ENCODE peak calls at places on chromosomes 2 and 18, in five cellular contexts. W is cardiac fibroblast, F is iris pigment epithelial cell, E is right cardiac atrium, Z is NCI-H2081. B is an unnamed sample.

GRCh38 chr2:129730979-129731378 is 248.5 kb upstream of the RAB6C start:
- DNase-seq in W (no peak), F (no peak), E (no peak), Z (no peak), B (no peak)

GRCh38 chr2:62569907-62570793 is 64.2 kb upstream of the TMEM17 start:
- DNase-seq in W (no peak), F (no peak), E (peak), Z (no peak), B (peak)

GRCh38 chr18:76953186-76953982 is 131.0 kb downstream of the ZNF236 start:
- DNase-seq in W (no peak), F (peak), E (peak), Z (peak), B (peak)

GRCh38 chr2:38315707-38316333 is 61.3 kb downstream of the ATL2 start:
- DNase-seq in W (peak), F (peak), E (no peak), Z (peak), B (peak)

GRCh38 chr18:12827588-12827987 is 56.4 kb downstream of the PTPN2 start:
- DNase-seq in W (no peak), F (no peak), E (no peak), Z (no peak), B (no peak)

GRCh38 chr18:37238271-37238670 is 327.3 kb downstream of the CELF4 start:
- DNase-seq in W (no peak), F (no peak), E (no peak), Z (no peak), B (peak)

GRCh38 chr2:168030862-168031624 is 216.4 kb downstream of the STK39 start:
- DNase-seq in W (peak), F (peak), E (no peak), Z (no peak), B (no peak)

GRCh38 chr18:30920356-30920755 is 122.2 kb downstream of the DSC3 start:
- DNase-seq in W (no peak), F (peak), E (no peak), Z (no peak), B (no peak)

GRCh38 chr2:41847744-41848441 is 199.9 kb upstream of the PKDCC start:
- DNase-seq in W (peak), F (peak), E (no peak), Z (no peak), B (peak)

GRCh38 chr18:45783097-45784075 is 42.1 kb upstream of the SIGLEC15 start:
- DNase-seq in W (peak), F (peak), E (no peak), Z (no peak), B (no peak)

GRCh38 chr18:79380816-79381806 is 14.6 kb upstream of the NFATC1 start:
- DNase-seq in W (peak), F (peak), E (peak), Z (peak), B (peak)

GRCh38 chr2:38682008-38682575 is 16.2 kb downstream of the GALM start:
- DNase-seq in W (no peak), F (no peak), E (no peak), Z (no peak), B (no peak)

GRCh38 chr2:220215785-220216184 is 588.4 kb downstream of the SLC4A3 start:
- DNase-seq in W (no peak), F (no peak), E (no peak), Z (no peak), B (peak)

GRCh38 chr2:17300141-17300540 is 218.1 kb downstream of the RAD51AP2 start:
- DNase-seq in W (peak), F (peak), E (no peak), Z (no peak), B (no peak)

GRCh38 chr2:134181219-134181618 is 72.7 kb upstream of the MGAT5 start:
- DNase-seq in W (no peak), F (no peak), E (no peak), Z (peak), B (peak)

GRCh38 chr2:60519259-60519863 is 34.1 kb downstream of the BCL11A start:
- DNase-seq in W (peak), F (peak), E (no peak), Z (no peak), B (no peak)

GRCh38 chr2:238379096-238379810 is 47.5 kb upstream of the ASB1 start:
- DNase-seq in W (peak), F (peak), E (no peak), Z (no peak), B (peak)

GRCh38 chr2:138094031-138094430 is 129.8 kb downstream of the HNMT start:
- DNase-seq in W (no peak), F (no peak), E (no peak), Z (no peak), B (peak)

GRCh38 chr2:1495676-1496393 is 82.6 kb downstream of the TPO start:
- DNase-seq in W (no peak), F (no peak), E (no peak), Z (no peak), B (no peak)

GRCh38 chr2:108633379-108633778 is 85.9 kb upstream of the RANBP2 start:
- DNase-seq in W (no peak), F (no peak), E (no peak), Z (no peak), B (peak)

GRCh38 chr2:20224191-20224715 is 677 bp downstream of the SDC1 start:
- DNase-seq in W (no peak), F (peak), E (no peak), Z (peak), B (peak)

GRCh38 chr2:169819106-169819505 is 5.6 kb downstream of the METTL5 start:
- DNase-seq in W (peak), F (peak), E (no peak), Z (no peak), B (peak)

GRCh38 chr2:170739048-170739447 is 23.9 kb downstream of the SP5 start:
- DNase-seq in W (peak), F (peak), E (no peak), Z (no peak), B (no peak)